ENCODE peak calls at places on chromosomes 2 and 18, in four cellular contexts. Y, C, X and V are unnamed samples.

GRCh38 chr2:33518200-33518599 is 41.8 kb downstream of the RASGRP3 start:
- DNase-seq in X (no peak), C (no peak), Y (no peak), V (no peak)

GRCh38 chr18:3985030-3985429 is 470.1 kb downstream of the DLGAP1 start:
- DNase-seq in C (no peak), Y (no peak), X (no peak), V (no peak)

GRCh38 chr2:124149571-124149970 is 124.5 kb downstream of the CNTNAP5 start:
- DNase-seq in Y (no peak), C (no peak), X (no peak), V (no peak)

GRCh38 chr2:168178520-168178919 is 68.9 kb downstream of the STK39 start:
- DNase-seq in Y (no peak), C (no peak), X (no peak), V (no peak)

GRCh38 chr18:45836242-45837215 is 11.1 kb downstream of the SIGLEC15 start:
- DNase-seq in Y (no peak), C (no peak), X (no peak), V (peak; percentile 51)

GRCh38 chr18:468841-469796 is 31.4 kb downstream of the COLEC12 start:
- DNase-seq in C (no peak), X (no peak), Y (no peak), V (no peak)

GRCh38 chr2:235002198-235003095 is 50.6 kb downstream of the SH3BP4 start:
- DNase-seq in X (no peak), Y (no peak), C (no peak), V (no peak)

GRCh38 chr18:76913583-76913982 is 91.2 kb downstream of the ZNF236 start:
- DNase-seq in Y (no peak), C (no peak), X (no peak), V (no peak)

GRCh38 chr2:67773876-67774275 is 288.9 kb downstream of the C1D start:
- DNase-seq in C (no peak), Y (no peak), X (no peak), V (no peak)

GRCh38 chr18:8930990-8931648 is 171.4 kb upstream of the NDUFV2 start:
- DNase-seq in X (no peak), C (no peak), Y (no peak), V (no peak)

GRCh38 chr2:84846041-84846663 is 34.7 kb downstream of the TRABD2A start:
- DNase-seq in X (no peak), Y (no peak), C (no peak), V (no peak)

GRCh38 chr2:181185428-181185827 is 205.0 kb downstream of the UBE2E3 start:
- DNase-seq in C (no peak), X (no peak), Y (no peak), V (no peak)

GRCh38 chr18:77059294-77059916 is 73.2 kb downstream of the MBP start:
- DNase-seq in X (peak; percentile 67), Y (peak; percentile 47), C (no peak), V (no peak)

GRCh38 chr2:202723746-202724145 is 89.0 kb downstream of the FAM117B start:
- DNase-seq in Y (no peak), X (no peak), C (no peak), V (no peak)

GRCh38 chr2:189579585-189579984 is 1.0 kb downstream of the SLC40A1 start:
- DNase-seq in C (no peak), Y (no peak), X (no peak), V (no peak)

GRCh38 chr2:42791606-42792005 is 777 bp downstream of the HAAO start:
- DNase-seq in X (no peak), C (no peak), Y (no peak), V (no peak)

GRCh38 chr18:12461326-12461725 is 53.6 kb downstream of the PRELID3A start:
- DNase-seq in Y (no peak), X (no peak), C (no peak), V (no peak)

GRCh38 chr2:190979906-190980629 is 33.9 kb downstream of the STAT1 start:
- DNase-seq in X (no peak), C (no peak), Y (no peak), V (no peak)

GRCh38 chr2:230687498-230687897 is 25.1 kb upstream of the CAB39 start:
- DNase-seq in Y (no peak), C (no peak), X (peak; percentile 64), V (no peak)

GRCh38 chr2:77520981-77521380 is 1.2 kb downstream of the LRRTM4 start:
- DNase-seq in C (no peak), X (no peak), Y (no peak), V (no peak)

GRCh38 chr18:48339692-48340091 is 69.5 kb downstream of the ZBTB7C start:
- DNase-seq in X (no peak), Y (no peak), C (no peak), V (no peak)

GRCh38 chr2:109429711-109430265 is 184.0 kb downstream of the SEPTIN10 start:
- DNase-seq in X (no peak), C (no peak), Y (no peak), V (no peak)

GRCh38 chr18:40926679-40927078 is 1028.4 kb upstream of the PIK3C3 start:
- DNase-seq in C (no peak), Y (no peak), X (no peak), V (no peak)

GRCh38 chr2:23385351-23385747 is 370 bp downstream of the KLHL29 start:
- DNase-seq in X (no peak), C (no peak), Y (no peak), V (no peak)

GRCh38 chr2:127155901-127156300 is 48.9 kb upstream of the BIN1 start:
- DNase-seq in C (no peak), Y (no peak), X (no peak), V (no peak)

GRCh38 chr2:201960300-201960699 is 73.4 kb upstream of the FZD7 start:
- DNase-seq in X (no peak), C (no peak), Y (no peak), V (no peak)

GRCh38 chr18:77208969-77209368 is 40.7 kb upstream of the GALR1 start:
- DNase-seq in Y (no peak), X (no peak), C (peak; percentile 34), V (no peak)

GRCh38 chr2:196101325-196101981 is 32.8 kb upstream of the DNAH7 start:
- DNase-seq in C (peak; percentile 80), Y (peak; percentile 64), X (no peak), V (no peak)

GRCh38 chr2:60979231-60979630 is 38.3 kb upstream of the PEX13 start:
- DNase-seq in Y (no peak), C (no peak), X (no peak), V (no peak)

GRCh38 chr2:25309402-25309801 is 32.3 kb downstream of the DNMT3A start:
- DNase-seq in Y (peak; percentile 79), C (no peak), X (peak; percentile 16), V (peak; percentile 69)

GRCh38 chr18:55219059-55219458 is 259.8 kb upstream of the CCDC68 start:
- DNase-seq in X (no peak), Y (no peak), C (no peak), V (no peak)

GRCh38 chr18:7608798-7609197 is 41.7 kb downstream of the PTPRM start:
- DNase-seq in Y (no peak), C (no peak), X (no peak), V (no peak)

GRCh38 chr18:30572214-30572613 is 470.3 kb downstream of the DSC3 start:
- DNase-seq in C (no peak), X (no peak), Y (no peak), V (no peak)

GRCh38 chr2:159900343-159900742 is 102.3 kb upstream of the CD302 start:
- DNase-seq in Y (no peak), X (no peak), C (no peak), V (no peak)

GRCh38 chr2:159904127-159904564 is 106.1 kb upstream of the CD302 start:
- DNase-seq in X (no peak), C (no peak), Y (no peak), V (no peak)

GRCh38 chr2:159904565-159905281 is 106.7 kb upstream of the CD302 start:
- DNase-seq in Y (peak; percentile 80), C (no peak), X (no peak), V (no peak)

GRCh38 chr2:159903404-159904126 is 105.6 kb upstream of the CD302 start:
- DNase-seq in X (no peak), C (no peak), Y (no peak), V (no peak)

DNA sequence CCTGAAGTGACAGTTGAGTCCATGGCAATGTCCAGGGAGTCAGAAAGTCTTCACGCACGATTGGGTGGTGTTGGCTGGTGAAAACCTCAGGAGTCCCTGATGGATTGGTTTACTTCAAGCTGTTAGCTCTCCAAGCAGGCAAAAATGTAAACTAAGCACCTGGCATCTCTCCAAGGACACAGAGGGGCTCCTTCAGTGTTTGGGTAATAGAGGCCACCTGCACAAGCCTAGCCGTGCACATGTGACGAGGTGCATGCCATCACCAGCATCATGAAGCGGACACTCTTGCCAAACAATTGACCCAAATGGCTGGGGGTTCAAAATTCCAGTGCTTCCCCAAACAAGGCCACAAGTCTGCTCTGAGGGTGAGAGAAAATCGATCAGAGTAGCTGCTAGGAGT is 104.7 kb upstream of the CD302 start:
- DNase-seq in Y (no peak), X (no peak), C (no peak), V (no peak)
- TF ChIP-seq MAX in Y (no peak), X (no peak), C (no peak), V (no peak)

GRCh38 chr2:19050354-19050753 is 308.1 kb downstream of the OSR1 start:
- DNase-seq in Y (no peak), C (no peak), X (no peak), V (no peak)

GRCh38 chr2:19048593-19049264 is 309.7 kb downstream of the OSR1 start:
- DNase-seq in Y (no peak), C (no peak), X (no peak), V (no peak)

GRCh38 chr2:19046986-19047780 is 311.2 kb downstream of the OSR1 start:
- DNase-seq in Y (no peak), C (peak; percentile 31), X (no peak), V (no peak)

DNA sequence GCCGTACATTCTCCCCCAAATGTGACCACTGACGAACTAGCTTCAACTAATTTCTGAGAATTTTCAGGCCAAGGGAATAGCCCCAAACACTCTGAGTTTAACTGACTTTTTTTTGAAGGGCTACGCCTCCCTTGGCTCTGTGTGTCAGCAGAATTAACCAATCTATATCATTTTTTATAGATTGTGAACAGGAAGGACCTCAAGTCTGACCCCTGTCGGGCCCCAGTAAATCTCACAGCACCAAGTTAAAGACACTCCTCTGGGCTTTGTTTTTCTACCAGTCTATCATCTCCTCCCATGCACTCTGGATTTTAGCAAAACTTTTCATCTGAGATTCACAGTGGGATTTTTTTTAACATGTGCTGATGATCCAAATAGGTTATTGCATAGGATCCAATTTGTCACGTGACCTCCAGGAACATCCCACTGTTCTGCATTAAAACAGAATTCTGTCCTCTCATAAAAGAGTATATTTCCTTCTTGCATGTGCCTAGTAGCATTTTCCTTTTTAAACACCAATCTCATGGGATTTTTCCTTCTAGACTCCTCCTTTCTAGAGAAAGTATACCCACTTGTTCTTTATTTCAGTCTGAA is 307.1 kb downstream of the OSR1 start:
- DNase-seq in Y (no peak), X (no peak), C (no peak), V (no peak)
- TF ChIP-seq EGR1 in Y (no peak), X (no peak), C (no peak), V (no peak)

GRCh38 chr2:64989982-64990614 is 899 bp downstream of the SLC1A4 start:
- DNase-seq in Y (peak; percentile 48), C (no peak), X (no peak), V (no peak)
- TF ChIP-seq MAX in Y (no peak), C (no peak), X (no peak), V (peak; percentile 12)

DNA sequence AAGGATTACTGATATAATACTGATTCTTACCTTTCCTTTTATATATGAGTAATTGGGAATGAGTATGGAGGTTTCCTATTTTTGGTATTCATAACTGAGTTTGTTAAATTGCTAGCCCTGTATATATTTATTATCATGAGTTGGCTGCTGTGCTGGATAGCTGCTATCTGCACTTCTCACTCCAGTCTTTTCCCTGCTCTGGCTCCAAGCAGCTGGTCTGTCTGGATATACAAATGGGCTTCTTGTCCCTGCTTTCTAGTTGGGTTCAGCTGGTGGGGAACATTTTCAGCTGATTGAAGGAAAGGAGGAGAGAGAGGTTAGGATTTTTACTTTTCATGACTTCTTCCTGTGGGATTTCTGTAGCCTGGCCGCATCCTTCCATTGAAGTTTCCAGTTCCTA is 41.2 kb downstream of the AGFG1 start:
- DNase-seq in Y (peak; percentile 23), C (no peak), X (no peak), V (no peak)
- TF ChIP-seq EGR1 in Y (no peak), C (no peak), X (no peak), V (no peak)